ENCODE peak calls at places on chromosomes 16 and 17, in ten cellular contexts. U is GM19239, O is immature natural killer cell, W is lung microvascular endothelial cell, Y is H4, F is NCI-H1417 treated with DMSO at 0.1 percent for 48 hours, S is H54, R is occipital lobe, L is dermis blood vessel endothelial cell, K is small intestine. D is an unnamed sample.

GRCh38 chr17:81314410-81315169 is 19.5 kb upstream of the SLC38A10 start:
- DNase-seq in R (no peak), F (no peak), Y (no peak), L (no peak), W (no peak), U (no peak), S (no peak), O (no peak), K (no peak), D (no peak)

GRCh38 chr16:66958857-66959644 is 2.0 kb upstream of the CES3 start:
- DNase-seq in U (no peak), F (no peak), R (no peak), K (no peak), W (no peak), O (no peak), S (no peak), Y (no peak), L (no peak), D (no peak)

GRCh38 chr16:66304151-66304550 is 62.3 kb upstream of the CDH5 start:
- DNase-seq in O (no peak), F (no peak), Y (no peak), S (no peak), K (no peak), R (no peak), U (no peak), W (no peak), L (no peak), D (no peak)

GRCh38 chr16:49589721-49590120 is 216.1 kb downstream of the C16orf78 start:
- DNase-seq in W (no peak), R (no peak), L (no peak), F (no peak), K (no peak), O (no peak), Y (no peak), U (no peak), S (no peak), D (no peak)

GRCh38 chr16:73040136-73040535 is 7.8 kb downstream of the ZFHX3 start:
- DNase-seq in W (no peak), O (no peak), F (no peak), R (no peak), Y (no peak), L (no peak), K (no peak), S (no peak), U (no peak), D (no peak)

GRCh38 chr16:47568355-47568754 is 107.2 kb downstream of the PHKB start:
- DNase-seq in K (no peak), F (no peak), L (no peak), U (no peak), O (peak), S (no peak), R (no peak), W (no peak), Y (no peak), D (no peak)

GRCh38 chr16:58882292-58882691 is 148.2 kb upstream of the GOT2 start:
- DNase-seq in S (no peak), W (no peak), R (no peak), Y (no peak), L (no peak), F (no peak), K (no peak), O (peak), U (peak), D (peak)

GRCh38 chr17:7355053-7355452 is at the start of gene TMEM95:
- DNase-seq in Y (no peak), O (no peak), S (no peak), U (no peak), R (peak), K (no peak), W (no peak), L (no peak), F (no peak), D (no peak)

GRCh38 chr16:80804451-80805383 is at the start of gene CDYL2:
- DNase-seq in Y (no peak), W (peak), F (no peak), S (peak), R (no peak), K (peak), O (no peak), U (peak), L (peak), D (peak)

GRCh38 chr17:7307686-7308624 is 527 bp downstream of the EIF5A start:
- DNase-seq in S (no peak), O (no peak), W (peak), L (peak), K (peak), F (no peak), U (no peak), R (peak), Y (no peak), D (peak)

GRCh38 chr17:82397449-82398335 is 20.5 kb upstream of the HEXD start:
- DNase-seq in U (no peak), W (no peak), S (no peak), F (no peak), L (no peak), Y (no peak), R (no peak), K (no peak), O (no peak), D (no peak)

GRCh38 chr17:7707446-7707845 is 2.4 kb downstream of the EFNB3 start:
- DNase-seq in K (no peak), U (no peak), R (no peak), Y (no peak), W (no peak), L (no peak), O (no peak), F (no peak), S (no peak), D (no peak)

D was measured in GM12865.